ENCODE peak calls at places on chromosomes 5 and 9, in nine cellular contexts. M is H9, D is tibial artery, S is IMR-90, P is EH, X is heart right ventricle, B is WTC11, H is GM20000, N is glutamatergic neuron. A is an unnamed sample.

GRCh38 chr5:149485655-149486615 is 65.3 kb downstream of the CSNK1A1 start:
- DNase-seq in M (no peak), D (peak), S (peak), P (peak), X (peak), B (no peak), H (no peak), N (no peak), A (no peak)

GRCh38 chr5:135438712-135439111 is 8.4 kb downstream of the DCANP1 start:
- DNase-seq in M (peak), D (no peak), S (no peak), P (no peak), X (no peak), B (no peak), H (no peak), N (no peak), A (no peak)

GRCh38 chr9:87513171-87513570 is 15.5 kb downstream of the DAPK1 start:
- DNase-seq in M (no peak), D (no peak), S (no peak), P (no peak), X (no peak), B (no peak), H (no peak), N (no peak), A (no peak)

GRCh38 chr9:109709881-109710280 is 70.1 kb upstream of the PALM2AKAP2 start:
- DNase-seq in M (no peak), D (no peak), S (no peak), P (no peak), X (no peak), B (no peak), H (no peak), N (no peak), A (no peak)

GRCh38 chr5:560792-561166 is 36.5 kb upstream of the SLC9A3 start:
- DNase-seq in M (no peak), D (no peak), S (no peak), P (no peak), X (no peak), B (no peak), H (no peak), N (no peak), A (no peak)

GRCh38 chr5:93899026-93899600 is 157.7 kb upstream of the POU5F2 start:
- DNase-seq in M (no peak), D (no peak), S (no peak), P (peak), X (no peak), B (no peak), H (peak), N (no peak), A (peak)

GRCh38 chr9:133609311-133610098 is at the start of gene FAM163B:
- DNase-seq in M (peak), D (no peak), S (peak), P (peak), X (peak), B (peak), H (no peak), N (no peak), A (no peak)

GRCh38 chr5:126600631-126601511 is at the start of gene PHAX:
- DNase-seq in M (peak), D (peak), S (peak), P (peak), X (peak), B (peak), H (peak), N (peak), A (peak)

GRCh38 chr5:124102491-124102890 is 590.5 kb downstream of the CSNK1G3 start:
- DNase-seq in M (no peak), D (no peak), S (peak), P (no peak), X (no peak), B (no peak), H (no peak), N (no peak), A (no peak)

GRCh38 chr9:83062011-83062652 is 810 bp downstream of the RASEF start:
- DNase-seq in M (peak), D (no peak), S (peak), P (peak), X (no peak), B (peak), H (no peak), N (no peak), A (peak)

GRCh38 chr9:137367506-137368430 is 55.2 kb downstream of the EXD3 start:
- DNase-seq in M (peak), D (no peak), S (no peak), P (no peak), X (no peak), B (peak), H (no peak), N (no peak), A (no peak)

GRCh38 chr9:127987103-127987614 is 6.4 kb upstream of the EEIG1 start:
- DNase-seq in M (no peak), D (peak), S (no peak), P (peak), X (peak), B (no peak), H (no peak), N (no peak), A (no peak)

GRCh38 chr5:89929173-89929572 is 480.4 kb downstream of the CETN3 start:
- DNase-seq in M (peak), D (no peak), S (no peak), P (no peak), X (no peak), B (peak), H (no peak), N (no peak), A (no peak)

A was measured in Karpas-422.